ENCODE peak calls at places on chromosomes 5 and 9, in ten cellular contexts. One of them, this sample, is unnamed.

GRCh38 chr9:119005162-119005561 is 364.1 kb downstream of the BRINP1 start:
- DNase-seq in AG08395: no peak
- DNase-seq in activated CD8-positive, alpha-beta memory T cell treated with anti-CD3 and anti-CD28 coated beads for 1 hour: no peak
- DNase-seq in left ventricle myocardium superior: no peak
- DNase-seq in fibroblast of gingiva: no peak
- DNase-seq in MV-4-11: no peak
- DNase-seq in A549: no peak
- DNase-seq in GM12865: no peak
- DNase-seq in lung microvascular endothelial cell: no peak
- DNase-seq in stimulated activated CD4-positive, alpha-beta T cell treated with anti-CD3 and anti-CD28 coated beads, TNF-alpha, amount 100 ng/mL, for 4 hours: no peak
- DNase-seq in this sample: no peak

GRCh38 chr5:66828551-66829421 is 232.6 kb downstream of the MAST4 start:
- DNase-seq in AG08395: peak
- DNase-seq in activated CD8-positive, alpha-beta memory T cell treated with anti-CD3 and anti-CD28 coated beads for 1 hour: peak
- DNase-seq in left ventricle myocardium superior: peak
- DNase-seq in fibroblast of gingiva: peak
- DNase-seq in MV-4-11: no peak
- DNase-seq in A549: no peak
- DNase-seq in GM12865: no peak
- DNase-seq in lung microvascular endothelial cell: peak
- DNase-seq in stimulated activated CD4-positive, alpha-beta T cell treated with anti-CD3 and anti-CD28 coated beads, TNF-alpha, amount 100 ng/mL, for 4 hours: no peak
- DNase-seq in this sample: peak

GRCh38 chr9:116800885-116801284 is 113.8 kb downstream of the TRIM32 start:
- DNase-seq in AG08395: no peak
- DNase-seq in activated CD8-positive, alpha-beta memory T cell treated with anti-CD3 and anti-CD28 coated beads for 1 hour: no peak
- DNase-seq in left ventricle myocardium superior: no peak
- DNase-seq in fibroblast of gingiva: no peak
- DNase-seq in MV-4-11: no peak
- DNase-seq in A549: no peak
- DNase-seq in GM12865: peak
- DNase-seq in lung microvascular endothelial cell: no peak
- DNase-seq in stimulated activated CD4-positive, alpha-beta T cell treated with anti-CD3 and anti-CD28 coated beads, TNF-alpha, amount 100 ng/mL, for 4 hours: no peak
- DNase-seq in this sample: no peak

GRCh38 chr9:93976973-93977372 is 21.8 kb upstream of the BARX1 start:
- DNase-seq in AG08395: no peak
- DNase-seq in activated CD8-positive, alpha-beta memory T cell treated with anti-CD3 and anti-CD28 coated beads for 1 hour: no peak
- DNase-seq in left ventricle myocardium superior: no peak
- DNase-seq in fibroblast of gingiva: no peak
- DNase-seq in MV-4-11: no peak
- DNase-seq in A549: no peak
- DNase-seq in GM12865: no peak
- DNase-seq in lung microvascular endothelial cell: no peak
- DNase-seq in stimulated activated CD4-positive, alpha-beta T cell treated with anti-CD3 and anti-CD28 coated beads, TNF-alpha, amount 100 ng/mL, for 4 hours: no peak
- DNase-seq in this sample: no peak

GRCh38 chr5:76521240-76521758 is 101.9 kb downstream of the F2RL2 start:
- DNase-seq in AG08395: peak
- DNase-seq in activated CD8-positive, alpha-beta memory T cell treated with anti-CD3 and anti-CD28 coated beads for 1 hour: no peak
- DNase-seq in left ventricle myocardium superior: no peak
- DNase-seq in fibroblast of gingiva: peak
- DNase-seq in MV-4-11: peak
- DNase-seq in A549: no peak
- DNase-seq in GM12865: peak
- DNase-seq in lung microvascular endothelial cell: peak
- DNase-seq in stimulated activated CD4-positive, alpha-beta T cell treated with anti-CD3 and anti-CD28 coated beads, TNF-alpha, amount 100 ng/mL, for 4 hours: no peak
- DNase-seq in this sample: no peak

GRCh38 chr9:133103183-133103986 is 17.7 kb downstream of the RALGDS start:
- DNase-seq in AG08395: peak
- DNase-seq in activated CD8-positive, alpha-beta memory T cell treated with anti-CD3 and anti-CD28 coated beads for 1 hour: peak
- DNase-seq in left ventricle myocardium superior: peak
- DNase-seq in fibroblast of gingiva: peak
- DNase-seq in MV-4-11: peak
- DNase-seq in A549: peak
- DNase-seq in GM12865: peak
- DNase-seq in lung microvascular endothelial cell: peak
- DNase-seq in stimulated activated CD4-positive, alpha-beta T cell treated with anti-CD3 and anti-CD28 coated beads, TNF-alpha, amount 100 ng/mL, for 4 hours: no peak
- DNase-seq in this sample: peak

GRCh38 chr5:44365351-44365750 is 23.9 kb downstream of the FGF10 start:
- DNase-seq in AG08395: peak
- DNase-seq in activated CD8-positive, alpha-beta memory T cell treated with anti-CD3 and anti-CD28 coated beads for 1 hour: no peak
- DNase-seq in left ventricle myocardium superior: no peak
- DNase-seq in fibroblast of gingiva: peak
- DNase-seq in MV-4-11: no peak
- DNase-seq in A549: no peak
- DNase-seq in GM12865: no peak
- DNase-seq in lung microvascular endothelial cell: no peak
- DNase-seq in stimulated activated CD4-positive, alpha-beta T cell treated with anti-CD3 and anti-CD28 coated beads, TNF-alpha, amount 100 ng/mL, for 4 hours: no peak
- DNase-seq in this sample: no peak

GRCh38 chr9:135252980-135253304 is 165.5 kb downstream of the OLFM1 start:
- DNase-seq in AG08395: no peak
- DNase-seq in activated CD8-positive, alpha-beta memory T cell treated with anti-CD3 and anti-CD28 coated beads for 1 hour: no peak
- DNase-seq in left ventricle myocardium superior: no peak
- DNase-seq in fibroblast of gingiva: no peak
- DNase-seq in MV-4-11: no peak
- DNase-seq in A549: no peak
- DNase-seq in GM12865: no peak
- DNase-seq in lung microvascular endothelial cell: no peak
- DNase-seq in stimulated activated CD4-positive, alpha-beta T cell treated with anti-CD3 and anti-CD28 coated beads, TNF-alpha, amount 100 ng/mL, for 4 hours: no peak
- DNase-seq in this sample: no peak

GRCh38 chr9:136204838-136205706 is at the start of gene LHX3:
- DNase-seq in AG08395: peak
- DNase-seq in activated CD8-positive, alpha-beta memory T cell treated with anti-CD3 and anti-CD28 coated beads for 1 hour: no peak
- DNase-seq in left ventricle myocardium superior: peak
- DNase-seq in fibroblast of gingiva: no peak
- DNase-seq in MV-4-11: no peak
- DNase-seq in A549: no peak
- DNase-seq in GM12865: no peak
- DNase-seq in lung microvascular endothelial cell: peak
- DNase-seq in stimulated activated CD4-positive, alpha-beta T cell treated with anti-CD3 and anti-CD28 coated beads, TNF-alpha, amount 100 ng/mL, for 4 hours: no peak
- DNase-seq in this sample: no peak

GRCh38 chr5:24788829-24789509 is 144.2 kb upstream of the CDH10 start:
- DNase-seq in AG08395: peak
- DNase-seq in activated CD8-positive, alpha-beta memory T cell treated with anti-CD3 and anti-CD28 coated beads for 1 hour: no peak
- DNase-seq in left ventricle myocardium superior: no peak
- DNase-seq in fibroblast of gingiva: no peak
- DNase-seq in MV-4-11: no peak
- DNase-seq in A549: peak
- DNase-seq in GM12865: no peak
- DNase-seq in lung microvascular endothelial cell: no peak
- DNase-seq in stimulated activated CD4-positive, alpha-beta T cell treated with anti-CD3 and anti-CD28 coated beads, TNF-alpha, amount 100 ng/mL, for 4 hours: no peak
- DNase-seq in this sample: no peak

This sample was measured in activated T-cell treated with anti-CD3 and anti-CD28 coated beads for 4 hours.